ENCODE peak calls at places on chromosome 18, in six cellular contexts. K, U, H, X, O and C are unnamed samples.

GRCh38 chr18:63534615-63535014 is 7.6 kb upstream of the SERPINB12 start:
- DNase-seq in K (no peak), U (no peak), H (no peak), X (no peak), O (no peak), C (no peak)

GRCh38 chr18:57575542-57575941 is 11.0 kb downstream of the FECH start:
- DNase-seq in K (no peak), U (no peak), H (no peak), X (no peak), O (no peak), C (no peak)

GRCh38 chr18:69455120-69455519 is 54.4 kb downstream of the DOK6 start:
- DNase-seq in K (no peak), U (no peak), H (no peak), X (no peak), O (no peak), C (no peak)

GRCh38 chr18:71729611-71730010 is 814.5 kb downstream of the CBLN2 start:
- DNase-seq in K (no peak), U (no peak), H (no peak), X (no peak), O (no peak), C (no peak)

GRCh38 chr18:36519358-36519757 is 221.8 kb downstream of the FHOD3 start:
- DNase-seq in K (no peak), U (no peak), H (peak; percentile 76), X (no peak), O (peak; percentile 44), C (no peak)

GRCh38 chr18:43789234-43790000 is 512.1 kb upstream of the SYT4 start:
- DNase-seq in K (peak; percentile 63), U (no peak), H (no peak), X (no peak), O (no peak), C (no peak)

GRCh38 chr18:6591491-6591890 is 138.0 kb upstream of the ARHGAP28 start:
- DNase-seq in K (no peak), U (no peak), H (peak; percentile 72), X (no peak), O (no peak), C (no peak)

GRCh38 chr18:32438173-32438572 is 32.5 kb downstream of the GAREM1 start:
- DNase-seq in K (no peak), U (no peak), H (no peak), X (no peak), O (no peak), C (no peak)

GRCh38 chr18:37294951-37295350 is 270.6 kb downstream of the CELF4 start:
- DNase-seq in K (no peak), U (no peak), H (peak; percentile 13), X (no peak), O (peak; percentile 21), C (peak; percentile 1)

GRCh38 chr18:12352188-12352587 is 24.8 kb downstream of the AFG3L2 start:
- DNase-seq in K (no peak), U (no peak), H (no peak), X (no peak), O (no peak), C (no peak)

GRCh38 chr18:31204833-31205232 is 42.2 kb upstream of the DSC1 start:
- DNase-seq in K (no peak), U (no peak), H (no peak), X (no peak), O (no peak), C (no peak)

GRCh38 chr18:76977108-76977621 is 154.8 kb downstream of the ZNF236 start:
- DNase-seq in K (peak; percentile 12), U (no peak), H (no peak), X (no peak), O (no peak), C (no peak)

GRCh38 chr18:40902436-40902835 is 1052.6 kb upstream of the PIK3C3 start:
- DNase-seq in K (no peak), U (no peak), H (no peak), X (no peak), O (no peak), C (no peak)

GRCh38 chr18:3294435-3295080 is 32.6 kb downstream of the MYL12B start:
- DNase-seq in K (peak; percentile 88), U (no peak), H (peak; percentile 36), X (no peak), O (no peak), C (no peak)

GRCh38 chr18:44742741-44743311 is 62.1 kb downstream of the SETBP1 start:
- DNase-seq in K (peak; percentile 96), U (peak; percentile 27), H (peak; percentile 41), X (no peak), O (no peak), C (no peak)

GRCh38 chr18:48863432-48864065 is 87.2 kb downstream of the SMAD7 start:
- DNase-seq in K (no peak), U (no peak), H (peak; percentile 36), X (no peak), O (no peak), C (no peak)

GRCh38 chr18:48950536-48951447 is at the start of gene SMAD7:
- DNase-seq in K (no peak), U (no peak), H (peak; percentile 41), X (no peak), O (no peak), C (peak; percentile 30)

GRCh38 chr18:35024965-35025364 is 16.2 kb upstream of the MAPRE2 start:
- DNase-seq in K (no peak), U (no peak), H (peak; percentile 87), X (no peak), O (no peak), C (no peak)

GRCh38 chr18:8874872-8875271 is 169.5 kb downstream of the MTCL1 start:
- DNase-seq in K (no peak), U (no peak), H (no peak), X (no peak), O (no peak), C (no peak)

GRCh38 chr18:45059695-45060094 is 379.0 kb downstream of the SETBP1 start:
- DNase-seq in K (no peak), U (no peak), H (peak; percentile 84), X (no peak), O (peak; percentile 4), C (no peak)

GRCh38 chr18:62863629-62864028 is 148.3 kb downstream of the PHLPP1 start:
- DNase-seq in K (no peak), U (no peak), H (peak; percentile 85), X (no peak), O (no peak), C (no peak)

GRCh38 chr18:79962835-79963657 is 1.4 kb upstream of the HSBP1L1 start:
- DNase-seq in K (no peak), U (no peak), H (no peak), X (peak; percentile 47), O (no peak), C (no peak)

GRCh38 chr18:27793013-27793412 is 383.9 kb downstream of the CDH2 start:
- DNase-seq in K (no peak), U (no peak), H (no peak), X (no peak), O (no peak), C (no peak)

GRCh38 chr18:14086459-14087231 is 45.6 kb downstream of the ZNF519 start:
- DNase-seq in K (peak; percentile 38), U (peak; percentile 7), H (peak; percentile 24), X (no peak), O (peak; percentile 15), C (peak; percentile 59)

GRCh38 chr18:44819944-44820510 is 139.3 kb downstream of the SETBP1 start:
- DNase-seq in K (no peak), U (peak; percentile 35), H (no peak), X (no peak), O (no peak), C (no peak)

GRCh38 chr18:26312196-26312595 is 86.0 kb downstream of the TAF4B start:
- DNase-seq in K (no peak), U (no peak), H (no peak), X (no peak), O (no peak), C (no peak)

GRCh38 chr18:21678897-21679296 is 25.7 kb downstream of the ABHD3 start:
- DNase-seq in K (no peak), U (no peak), H (no peak), X (no peak), O (no peak), C (no peak)

GRCh38 chr18:12773369-12773768 is 70.5 kb downstream of the PSMG2 start:
- DNase-seq in K (no peak), U (no peak), H (no peak), X (no peak), O (no peak), C (no peak)

GRCh38 chr18:40534748-40535147 is 1420.3 kb upstream of the PIK3C3 start:
- DNase-seq in K (no peak), U (no peak), H (no peak), X (no peak), O (no peak), C (no peak)

GRCh38 chr18:79899609-79900435 is 51.6 kb downstream of the SLC66A2 start:
- DNase-seq in K (no peak), U (no peak), H (no peak), X (no peak), O (no peak), C (no peak)

GRCh38 chr18:76416935-76417334 is 78.1 kb downstream of the ZNF516 start:
- DNase-seq in K (no peak), U (no peak), H (peak; percentile 50), X (no peak), O (no peak), C (no peak)

GRCh38 chr18:75691483-75691882 is 264.0 kb upstream of the SMIM21 start:
- DNase-seq in K (no peak), U (no peak), H (no peak), X (no peak), O (no peak), C (no peak)

GRCh38 chr18:35507623-35508022 is 9.9 kb upstream of the INO80C start:
- DNase-seq in K (no peak), U (no peak), H (no peak), X (no peak), O (no peak), C (no peak)

GRCh38 chr18:49071365-49071764 is 120.6 kb upstream of the SMAD7 start:
- DNase-seq in K (no peak), U (no peak), H (no peak), X (no peak), O (no peak), C (no peak)

GRCh38 chr18:26792661-26793060 is 72.8 kb downstream of the AQP4 start:
- DNase-seq in K (no peak), U (no peak), H (peak; percentile 1), X (no peak), O (no peak), C (no peak)

GRCh38 chr18:34787931-34788532 is 77.9 kb downstream of the DTNA start:
- DNase-seq in K (peak; percentile 74), U (peak; percentile 57), H (peak; percentile 66), X (no peak), O (no peak), C (peak; percentile 47)

GRCh38 chr18:48197819-48198218 is 211.4 kb downstream of the ZBTB7C start:
- DNase-seq in K (no peak), U (no peak), H (no peak), X (no peak), O (no peak), C (no peak)

GRCh38 chr18:25230658-25231326 is 121.2 kb downstream of the ZNF521 start:
- DNase-seq in K (no peak), U (peak; percentile 83), H (peak; percentile 89), X (no peak), O (no peak), C (no peak)

GRCh38 chr18:78106946-78107345 is 857.3 kb downstream of the GALR1 start:
- DNase-seq in K (no peak), U (no peak), H (no peak), X (no peak), O (no peak), C (no peak)